ENCODE peak calls at places on chromosome 19, in nine cellular contexts. One of them, this sample, is unnamed.

GRCh38 chr19:13881692-13882418 is 4.9 kb downstream of the NANOS3 start:
- DNase-seq in A172: no peak
- DNase-seq in stimulated activated CD4-positive, alpha-beta T cell treated with anti-CD3 and anti-CD28 coated beads, TNF-alpha, amount 100 ng/mL, for 48 hours: no peak
- DNase-seq in effector memory CD8-positive, alpha-beta T cell: no peak
- DNase-seq in stimulated activated CD8-positive, alpha-beta memory T cell treated with anti-CD3 and anti-CD28 coated beads, Interleukin-7, amount 100 ng/mL, for 24 hours: no peak
- DNase-seq in GM23338: peak
- DNase-seq in foreskin fibroblast: no peak
- DNase-seq in AML-193: no peak
- DNase-seq in HS-27A: no peak
- DNase-seq in this sample: no peak

GRCh38 chr19:10836478-10837325 is 690 bp upstream of the TMED1 start:
- DNase-seq in A172: no peak
- DNase-seq in stimulated activated CD4-positive, alpha-beta T cell treated with anti-CD3 and anti-CD28 coated beads, TNF-alpha, amount 100 ng/mL, for 48 hours: peak
- DNase-seq in effector memory CD8-positive, alpha-beta T cell: no peak
- DNase-seq in stimulated activated CD8-positive, alpha-beta memory T cell treated with anti-CD3 and anti-CD28 coated beads, Interleukin-7, amount 100 ng/mL, for 24 hours: peak
- DNase-seq in GM23338: peak
- DNase-seq in foreskin fibroblast: peak
- DNase-seq in AML-193: peak
- DNase-seq in HS-27A: no peak
- DNase-seq in this sample: peak

GRCh38 chr19:54138777-54139256 is 1.3 kb downstream of the CNOT3 start:
- DNase-seq in A172: no peak
- DNase-seq in stimulated activated CD4-positive, alpha-beta T cell treated with anti-CD3 and anti-CD28 coated beads, TNF-alpha, amount 100 ng/mL, for 48 hours: no peak
- DNase-seq in effector memory CD8-positive, alpha-beta T cell: no peak
- DNase-seq in stimulated activated CD8-positive, alpha-beta memory T cell treated with anti-CD3 and anti-CD28 coated beads, Interleukin-7, amount 100 ng/mL, for 24 hours: no peak
- DNase-seq in GM23338: no peak
- DNase-seq in foreskin fibroblast: no peak
- DNase-seq in AML-193: no peak
- DNase-seq in HS-27A: no peak
- DNase-seq in this sample: no peak

GRCh38 chr19:1251503-1252220 is 3.3 kb downstream of the MIDN start:
- DNase-seq in A172: no peak
- DNase-seq in stimulated activated CD4-positive, alpha-beta T cell treated with anti-CD3 and anti-CD28 coated beads, TNF-alpha, amount 100 ng/mL, for 48 hours: no peak
- DNase-seq in effector memory CD8-positive, alpha-beta T cell: peak
- DNase-seq in stimulated activated CD8-positive, alpha-beta memory T cell treated with anti-CD3 and anti-CD28 coated beads, Interleukin-7, amount 100 ng/mL, for 24 hours: no peak
- DNase-seq in GM23338: no peak
- DNase-seq in foreskin fibroblast: no peak
- DNase-seq in AML-193: peak
- DNase-seq in HS-27A: no peak
- DNase-seq in this sample: no peak

GRCh38 chr19:1650627-1651009 is 1.8 kb downstream of the TCF3 start:
- DNase-seq in A172: no peak
- DNase-seq in stimulated activated CD4-positive, alpha-beta T cell treated with anti-CD3 and anti-CD28 coated beads, TNF-alpha, amount 100 ng/mL, for 48 hours: no peak
- DNase-seq in effector memory CD8-positive, alpha-beta T cell: no peak
- DNase-seq in stimulated activated CD8-positive, alpha-beta memory T cell treated with anti-CD3 and anti-CD28 coated beads, Interleukin-7, amount 100 ng/mL, for 24 hours: no peak
- DNase-seq in GM23338: peak
- DNase-seq in foreskin fibroblast: peak
- DNase-seq in AML-193: no peak
- DNase-seq in HS-27A: no peak
- DNase-seq in this sample: peak

GRCh38 chr19:31613683-31614219 is 264.5 kb upstream of the TSHZ3 start:
- DNase-seq in A172: no peak
- DNase-seq in stimulated activated CD4-positive, alpha-beta T cell treated with anti-CD3 and anti-CD28 coated beads, TNF-alpha, amount 100 ng/mL, for 48 hours: no peak
- DNase-seq in effector memory CD8-positive, alpha-beta T cell: no peak
- DNase-seq in stimulated activated CD8-positive, alpha-beta memory T cell treated with anti-CD3 and anti-CD28 coated beads, Interleukin-7, amount 100 ng/mL, for 24 hours: no peak
- DNase-seq in GM23338: no peak
- DNase-seq in foreskin fibroblast: no peak
- DNase-seq in AML-193: no peak
- DNase-seq in HS-27A: no peak
- DNase-seq in this sample: no peak

GRCh38 chr19:30206187-30206586 is 166.0 kb upstream of the ZNF536 start:
- DNase-seq in A172: no peak
- DNase-seq in stimulated activated CD4-positive, alpha-beta T cell treated with anti-CD3 and anti-CD28 coated beads, TNF-alpha, amount 100 ng/mL, for 48 hours: no peak
- DNase-seq in effector memory CD8-positive, alpha-beta T cell: no peak
- DNase-seq in stimulated activated CD8-positive, alpha-beta memory T cell treated with anti-CD3 and anti-CD28 coated beads, Interleukin-7, amount 100 ng/mL, for 24 hours: no peak
- DNase-seq in GM23338: no peak
- DNase-seq in foreskin fibroblast: no peak
- DNase-seq in AML-193: no peak
- DNase-seq in HS-27A: no peak
- DNase-seq in this sample: no peak

GRCh38 chr19:47187023-47187655 is 43.9 kb downstream of the BBC3 start:
- DNase-seq in A172: no peak
- DNase-seq in stimulated activated CD4-positive, alpha-beta T cell treated with anti-CD3 and anti-CD28 coated beads, TNF-alpha, amount 100 ng/mL, for 48 hours: no peak
- DNase-seq in effector memory CD8-positive, alpha-beta T cell: no peak
- DNase-seq in stimulated activated CD8-positive, alpha-beta memory T cell treated with anti-CD3 and anti-CD28 coated beads, Interleukin-7, amount 100 ng/mL, for 24 hours: no peak
- DNase-seq in GM23338: no peak
- DNase-seq in foreskin fibroblast: no peak
- DNase-seq in AML-193: no peak
- DNase-seq in HS-27A: no peak
- DNase-seq in this sample: no peak

GRCh38 chr19:47093841-47094240 is 19.7 kb downstream of the ZC3H4 start:
- DNase-seq in A172: no peak
- DNase-seq in stimulated activated CD4-positive, alpha-beta T cell treated with anti-CD3 and anti-CD28 coated beads, TNF-alpha, amount 100 ng/mL, for 48 hours: no peak
- DNase-seq in effector memory CD8-positive, alpha-beta T cell: no peak
- DNase-seq in stimulated activated CD8-positive, alpha-beta memory T cell treated with anti-CD3 and anti-CD28 coated beads, Interleukin-7, amount 100 ng/mL, for 24 hours: no peak
- DNase-seq in GM23338: no peak
- DNase-seq in foreskin fibroblast: no peak
- DNase-seq in AML-193: no peak
- DNase-seq in HS-27A: no peak
- DNase-seq in this sample: no peak

GRCh38 chr19:54478677-54479266 is 5.7 kb upstream of the CDC42EP5 start:
- DNase-seq in A172: peak
- DNase-seq in stimulated activated CD4-positive, alpha-beta T cell treated with anti-CD3 and anti-CD28 coated beads, TNF-alpha, amount 100 ng/mL, for 48 hours: no peak
- DNase-seq in effector memory CD8-positive, alpha-beta T cell: no peak
- DNase-seq in stimulated activated CD8-positive, alpha-beta memory T cell treated with anti-CD3 and anti-CD28 coated beads, Interleukin-7, amount 100 ng/mL, for 24 hours: no peak
- DNase-seq in GM23338: peak
- DNase-seq in foreskin fibroblast: no peak
- DNase-seq in AML-193: peak
- DNase-seq in HS-27A: no peak
- DNase-seq in this sample: peak

GRCh38 chr19:54256250-54257115 is 590 bp downstream of the LILRB5 start:
- DNase-seq in A172: no peak
- DNase-seq in stimulated activated CD4-positive, alpha-beta T cell treated with anti-CD3 and anti-CD28 coated beads, TNF-alpha, amount 100 ng/mL, for 48 hours: no peak
- DNase-seq in effector memory CD8-positive, alpha-beta T cell: no peak
- DNase-seq in stimulated activated CD8-positive, alpha-beta memory T cell treated with anti-CD3 and anti-CD28 coated beads, Interleukin-7, amount 100 ng/mL, for 24 hours: no peak
- DNase-seq in GM23338: no peak
- DNase-seq in foreskin fibroblast: no peak
- DNase-seq in AML-193: no peak
- DNase-seq in HS-27A: no peak
- DNase-seq in this sample: no peak

GRCh38 chr19:35128398-35129057 is 6.3 kb downstream of the LGI4 start:
- DNase-seq in A172: no peak
- DNase-seq in stimulated activated CD4-positive, alpha-beta T cell treated with anti-CD3 and anti-CD28 coated beads, TNF-alpha, amount 100 ng/mL, for 48 hours: no peak
- DNase-seq in effector memory CD8-positive, alpha-beta T cell: no peak
- DNase-seq in stimulated activated CD8-positive, alpha-beta memory T cell treated with anti-CD3 and anti-CD28 coated beads, Interleukin-7, amount 100 ng/mL, for 24 hours: no peak
- DNase-seq in GM23338: no peak
- DNase-seq in foreskin fibroblast: no peak
- DNase-seq in AML-193: no peak
- DNase-seq in HS-27A: no peak
- DNase-seq in this sample: no peak

GRCh38 chr19:46461537-46461936 is 9.8 kb downstream of the PNMA8A start:
- DNase-seq in A172: no peak
- DNase-seq in stimulated activated CD4-positive, alpha-beta T cell treated with anti-CD3 and anti-CD28 coated beads, TNF-alpha, amount 100 ng/mL, for 48 hours: no peak
- DNase-seq in effector memory CD8-positive, alpha-beta T cell: no peak
- DNase-seq in stimulated activated CD8-positive, alpha-beta memory T cell treated with anti-CD3 and anti-CD28 coated beads, Interleukin-7, amount 100 ng/mL, for 24 hours: no peak
- DNase-seq in GM23338: no peak
- DNase-seq in foreskin fibroblast: no peak
- DNase-seq in AML-193: no peak
- DNase-seq in HS-27A: no peak
- DNase-seq in this sample: no peak

GRCh38 chr19:6023085-6023682 is 45.2 kb upstream of the RANBP3 start:
- DNase-seq in A172: peak
- DNase-seq in stimulated activated CD4-positive, alpha-beta T cell treated with anti-CD3 and anti-CD28 coated beads, TNF-alpha, amount 100 ng/mL, for 48 hours: no peak
- DNase-seq in effector memory CD8-positive, alpha-beta T cell: no peak
- DNase-seq in stimulated activated CD8-positive, alpha-beta memory T cell treated with anti-CD3 and anti-CD28 coated beads, Interleukin-7, amount 100 ng/mL, for 24 hours: no peak
- DNase-seq in GM23338: no peak
- DNase-seq in foreskin fibroblast: peak
- DNase-seq in AML-193: no peak
- DNase-seq in HS-27A: no peak
- DNase-seq in this sample: no peak

GRCh38 chr19:10960314-10961072 is at the start of gene SMARCA4:
- DNase-seq in A172: peak
- DNase-seq in stimulated activated CD4-positive, alpha-beta T cell treated with anti-CD3 and anti-CD28 coated beads, TNF-alpha, amount 100 ng/mL, for 48 hours: peak
- DNase-seq in effector memory CD8-positive, alpha-beta T cell: peak
- DNase-seq in stimulated activated CD8-positive, alpha-beta memory T cell treated with anti-CD3 and anti-CD28 coated beads, Interleukin-7, amount 100 ng/mL, for 24 hours: peak
- DNase-seq in GM23338: peak
- DNase-seq in foreskin fibroblast: peak
- DNase-seq in AML-193: peak
- DNase-seq in HS-27A: peak
- DNase-seq in this sample: peak

GRCh38 chr19:31675187-31675913 is 326.1 kb upstream of the TSHZ3 start:
- DNase-seq in A172: peak
- DNase-seq in stimulated activated CD4-positive, alpha-beta T cell treated with anti-CD3 and anti-CD28 coated beads, TNF-alpha, amount 100 ng/mL, for 48 hours: no peak
- DNase-seq in effector memory CD8-positive, alpha-beta T cell: no peak
- DNase-seq in stimulated activated CD8-positive, alpha-beta memory T cell treated with anti-CD3 and anti-CD28 coated beads, Interleukin-7, amount 100 ng/mL, for 24 hours: no peak
- DNase-seq in GM23338: no peak
- DNase-seq in foreskin fibroblast: no peak
- DNase-seq in AML-193: no peak
- DNase-seq in HS-27A: peak
- DNase-seq in this sample: peak

GRCh38 chr19:52170863-52171320 is 529 bp downstream of the ZNF836 start:
- DNase-seq in A172: no peak
- DNase-seq in stimulated activated CD4-positive, alpha-beta T cell treated with anti-CD3 and anti-CD28 coated beads, TNF-alpha, amount 100 ng/mL, for 48 hours: no peak
- DNase-seq in effector memory CD8-positive, alpha-beta T cell: no peak
- DNase-seq in stimulated activated CD8-positive, alpha-beta memory T cell treated with anti-CD3 and anti-CD28 coated beads, Interleukin-7, amount 100 ng/mL, for 24 hours: no peak
- DNase-seq in GM23338: peak
- DNase-seq in foreskin fibroblast: no peak
- DNase-seq in AML-193: no peak
- DNase-seq in HS-27A: no peak
- DNase-seq in this sample: peak

GRCh38 chr19:40217921-40218890 is at the start of gene TTC9B:
- DNase-seq in A172: no peak
- DNase-seq in stimulated activated CD4-positive, alpha-beta T cell treated with anti-CD3 and anti-CD28 coated beads, TNF-alpha, amount 100 ng/mL, for 48 hours: no peak
- DNase-seq in effector memory CD8-positive, alpha-beta T cell: peak
- DNase-seq in stimulated activated CD8-positive, alpha-beta memory T cell treated with anti-CD3 and anti-CD28 coated beads, Interleukin-7, amount 100 ng/mL, for 24 hours: no peak
- DNase-seq in GM23338: peak
- DNase-seq in foreskin fibroblast: no peak
- DNase-seq in AML-193: no peak
- DNase-seq in HS-27A: no peak
- DNase-seq in this sample: peak

GRCh38 chr19:55437410-55437809 is 5.7 kb downstream of the SHISA7 start:
- DNase-seq in A172: peak
- DNase-seq in stimulated activated CD4-positive, alpha-beta T cell treated with anti-CD3 and anti-CD28 coated beads, TNF-alpha, amount 100 ng/mL, for 48 hours: no peak
- DNase-seq in effector memory CD8-positive, alpha-beta T cell: no peak
- DNase-seq in stimulated activated CD8-positive, alpha-beta memory T cell treated with anti-CD3 and anti-CD28 coated beads, Interleukin-7, amount 100 ng/mL, for 24 hours: no peak
- DNase-seq in GM23338: peak
- DNase-seq in foreskin fibroblast: peak
- DNase-seq in AML-193: no peak
- DNase-seq in HS-27A: no peak
- DNase-seq in this sample: no peak

GRCh38 chr19:2532252-2533071 is 56.5 kb downstream of the GADD45B start:
- DNase-seq in A172: peak
- DNase-seq in stimulated activated CD4-positive, alpha-beta T cell treated with anti-CD3 and anti-CD28 coated beads, TNF-alpha, amount 100 ng/mL, for 48 hours: no peak
- DNase-seq in effector memory CD8-positive, alpha-beta T cell: no peak
- DNase-seq in stimulated activated CD8-positive, alpha-beta memory T cell treated with anti-CD3 and anti-CD28 coated beads, Interleukin-7, amount 100 ng/mL, for 24 hours: no peak
- DNase-seq in GM23338: no peak
- DNase-seq in foreskin fibroblast: peak
- DNase-seq in AML-193: no peak
- DNase-seq in HS-27A: peak
- DNase-seq in this sample: no peak

GRCh38 chr19:6616011-6616410 is 25.1 kb upstream of the CD70 start:
- DNase-seq in A172: peak
- DNase-seq in stimulated activated CD4-positive, alpha-beta T cell treated with anti-CD3 and anti-CD28 coated beads, TNF-alpha, amount 100 ng/mL, for 48 hours: no peak
- DNase-seq in effector memory CD8-positive, alpha-beta T cell: no peak
- DNase-seq in stimulated activated CD8-positive, alpha-beta memory T cell treated with anti-CD3 and anti-CD28 coated beads, Interleukin-7, amount 100 ng/mL, for 24 hours: no peak
- DNase-seq in GM23338: no peak
- DNase-seq in foreskin fibroblast: no peak
- DNase-seq in AML-193: no peak
- DNase-seq in HS-27A: no peak
- DNase-seq in this sample: no peak

GRCh38 chr19:30695171-30695875 is 323.1 kb downstream of the ZNF536 start:
- DNase-seq in A172: no peak
- DNase-seq in stimulated activated CD4-positive, alpha-beta T cell treated with anti-CD3 and anti-CD28 coated beads, TNF-alpha, amount 100 ng/mL, for 48 hours: no peak
- DNase-seq in effector memory CD8-positive, alpha-beta T cell: no peak
- DNase-seq in stimulated activated CD8-positive, alpha-beta memory T cell treated with anti-CD3 and anti-CD28 coated beads, Interleukin-7, amount 100 ng/mL, for 24 hours: no peak
- DNase-seq in GM23338: peak
- DNase-seq in foreskin fibroblast: no peak
- DNase-seq in AML-193: no peak
- DNase-seq in HS-27A: no peak
- DNase-seq in this sample: peak

GRCh38 chr19:46408611-46409039 is 4.7 kb downstream of the CCDC8 start:
- DNase-seq in A172: no peak
- DNase-seq in stimulated activated CD4-positive, alpha-beta T cell treated with anti-CD3 and anti-CD28 coated beads, TNF-alpha, amount 100 ng/mL, for 48 hours: no peak
- DNase-seq in effector memory CD8-positive, alpha-beta T cell: no peak
- DNase-seq in stimulated activated CD8-positive, alpha-beta memory T cell treated with anti-CD3 and anti-CD28 coated beads, Interleukin-7, amount 100 ng/mL, for 24 hours: no peak
- DNase-seq in GM23338: no peak
- DNase-seq in foreskin fibroblast: peak
- DNase-seq in AML-193: no peak
- DNase-seq in HS-27A: no peak
- DNase-seq in this sample: peak

GRCh38 chr19:48471836-48472235 is 2.7 kb downstream of the CYTH2 start:
- DNase-seq in A172: no peak
- DNase-seq in stimulated activated CD4-positive, alpha-beta T cell treated with anti-CD3 and anti-CD28 coated beads, TNF-alpha, amount 100 ng/mL, for 48 hours: no peak
- DNase-seq in effector memory CD8-positive, alpha-beta T cell: no peak
- DNase-seq in stimulated activated CD8-positive, alpha-beta memory T cell treated with anti-CD3 and anti-CD28 coated beads, Interleukin-7, amount 100 ng/mL, for 24 hours: no peak
- DNase-seq in GM23338: no peak
- DNase-seq in foreskin fibroblast: no peak
- DNase-seq in AML-193: no peak
- DNase-seq in HS-27A: no peak
- DNase-seq in this sample: no peak

GRCh38 chr19:29259153-29259552 is 46.2 kb upstream of the UQCRFS1 start:
- DNase-seq in A172: no peak
- DNase-seq in stimulated activated CD4-positive, alpha-beta T cell treated with anti-CD3 and anti-CD28 coated beads, TNF-alpha, amount 100 ng/mL, for 48 hours: no peak
- DNase-seq in effector memory CD8-positive, alpha-beta T cell: no peak
- DNase-seq in stimulated activated CD8-positive, alpha-beta memory T cell treated with anti-CD3 and anti-CD28 coated beads, Interleukin-7, amount 100 ng/mL, for 24 hours: no peak
- DNase-seq in GM23338: peak
- DNase-seq in foreskin fibroblast: no peak
- DNase-seq in AML-193: peak
- DNase-seq in HS-27A: no peak
- DNase-seq in this sample: peak

GRCh38 chr19:41409288-41409687 is 11.7 kb downstream of the BCKDHA start:
- DNase-seq in A172: peak
- DNase-seq in stimulated activated CD4-positive, alpha-beta T cell treated with anti-CD3 and anti-CD28 coated beads, TNF-alpha, amount 100 ng/mL, for 48 hours: no peak
- DNase-seq in effector memory CD8-positive, alpha-beta T cell: no peak
- DNase-seq in stimulated activated CD8-positive, alpha-beta memory T cell treated with anti-CD3 and anti-CD28 coated beads, Interleukin-7, amount 100 ng/mL, for 24 hours: no peak
- DNase-seq in GM23338: no peak
- DNase-seq in foreskin fibroblast: no peak
- DNase-seq in AML-193: no peak
- DNase-seq in HS-27A: no peak
- DNase-seq in this sample: no peak

GRCh38 chr19:3544742-3545668 is 6.0 kb downstream of the TEKTIP1 start:
- DNase-seq in A172: peak
- DNase-seq in stimulated activated CD4-positive, alpha-beta T cell treated with anti-CD3 and anti-CD28 coated beads, TNF-alpha, amount 100 ng/mL, for 48 hours: peak
- DNase-seq in effector memory CD8-positive, alpha-beta T cell: peak
- DNase-seq in stimulated activated CD8-positive, alpha-beta memory T cell treated with anti-CD3 and anti-CD28 coated beads, Interleukin-7, amount 100 ng/mL, for 24 hours: peak
- DNase-seq in GM23338: peak
- DNase-seq in foreskin fibroblast: no peak
- DNase-seq in AML-193: peak
- DNase-seq in HS-27A: no peak
- DNase-seq in this sample: peak

GRCh38 chr19:10407102-10407501 is 3.8 kb upstream of the CDC37 start:
- DNase-seq in A172: no peak
- DNase-seq in stimulated activated CD4-positive, alpha-beta T cell treated with anti-CD3 and anti-CD28 coated beads, TNF-alpha, amount 100 ng/mL, for 48 hours: no peak
- DNase-seq in effector memory CD8-positive, alpha-beta T cell: no peak
- DNase-seq in stimulated activated CD8-positive, alpha-beta memory T cell treated with anti-CD3 and anti-CD28 coated beads, Interleukin-7, amount 100 ng/mL, for 24 hours: no peak
- DNase-seq in GM23338: no peak
- DNase-seq in foreskin fibroblast: no peak
- DNase-seq in AML-193: no peak
- DNase-seq in HS-27A: no peak
- DNase-seq in this sample: no peak

GRCh38 chr19:35959040-35959967 is 23.1 kb downstream of the LRFN3 start:
- DNase-seq in A172: no peak
- DNase-seq in stimulated activated CD4-positive, alpha-beta T cell treated with anti-CD3 and anti-CD28 coated beads, TNF-alpha, amount 100 ng/mL, for 48 hours: peak
- DNase-seq in effector memory CD8-positive, alpha-beta T cell: peak
- DNase-seq in stimulated activated CD8-positive, alpha-beta memory T cell treated with anti-CD3 and anti-CD28 coated beads, Interleukin-7, amount 100 ng/mL, for 24 hours: peak
- DNase-seq in GM23338: peak
- DNase-seq in foreskin fibroblast: no peak
- DNase-seq in AML-193: no peak
- DNase-seq in HS-27A: no peak
- DNase-seq in this sample: peak

GRCh38 chr19:55600336-55601028 is 394 bp downstream of the ZNF524 start:
- DNase-seq in A172: no peak
- DNase-seq in stimulated activated CD4-positive, alpha-beta T cell treated with anti-CD3 and anti-CD28 coated beads, TNF-alpha, amount 100 ng/mL, for 48 hours: no peak
- DNase-seq in effector memory CD8-positive, alpha-beta T cell: peak
- DNase-seq in stimulated activated CD8-positive, alpha-beta memory T cell treated with anti-CD3 and anti-CD28 coated beads, Interleukin-7, amount 100 ng/mL, for 24 hours: peak
- DNase-seq in GM23338: peak
- DNase-seq in foreskin fibroblast: no peak
- DNase-seq in AML-193: peak
- DNase-seq in HS-27A: no peak
- DNase-seq in this sample: peak

GRCh38 chr19:10271543-10272086 is 695 bp downstream of the ICAM1 start:
- DNase-seq in A172: no peak
- DNase-seq in stimulated activated CD4-positive, alpha-beta T cell treated with anti-CD3 and anti-CD28 coated beads, TNF-alpha, amount 100 ng/mL, for 48 hours: no peak
- DNase-seq in effector memory CD8-positive, alpha-beta T cell: peak
- DNase-seq in stimulated activated CD8-positive, alpha-beta memory T cell treated with anti-CD3 and anti-CD28 coated beads, Interleukin-7, amount 100 ng/mL, for 24 hours: no peak
- DNase-seq in GM23338: no peak
- DNase-seq in foreskin fibroblast: no peak
- DNase-seq in AML-193: no peak
- DNase-seq in HS-27A: no peak
- DNase-seq in this sample: peak